ENCODE peak calls at places on chromosomes 12 and 14, in four cellular contexts. Y is activated B cell treated with CpG ODN at 0.5 μM for 24 hours, M is lower leg skin, D is IMR-90. H is an unnamed sample.

GRCh38 chr14:106203438-106203837 is 677.1 kb downstream of the TMEM121 start:
- DNase-seq in D (no peak), M (no peak), Y (no peak), H (no peak)

GRCh38 chr12:124231980-124232653 is 62.8 kb upstream of the RFLNA start:
- DNase-seq in M (no peak), Y (no peak), D (no peak), H (peak)

GRCh38 chr14:71803539-71804260 is 128.5 kb upstream of the RGS6 start:
- DNase-seq in D (peak), M (no peak), Y (no peak), H (no peak)

GRCh38 chr12:1837541-1838206 is 17.3 kb downstream of the LRTM2 start:
- DNase-seq in M (no peak), D (peak), Y (no peak), H (no peak)

GRCh38 chr12:131756441-131756840 is 45.6 kb downstream of the SFSWAP start:
- DNase-seq in D (no peak), M (no peak), Y (no peak), H (no peak)

GRCh38 chr14:54815016-54815415 is 87.6 kb downstream of the GCH1 start:
- DNase-seq in D (peak), Y (no peak), M (no peak), H (no peak)

GRCh38 chr12:124459852-124460645 is 107.4 kb downstream of the NCOR2 start:
- DNase-seq in M (no peak), Y (no peak), D (no peak), H (no peak)

GRCh38 chr14:53399057-53399456 is 245.9 kb upstream of the DDHD1 start:
- DNase-seq in D (peak), Y (no peak), M (no peak), H (no peak)

GRCh38 chr12:124786065-124786964 is 77.3 kb downstream of the SCARB1 start:
- DNase-seq in Y (no peak), M (peak), D (peak), H (no peak)

GRCh38 chr14:75793806-75794205 is 132.8 kb downstream of the TTLL5 start:
- DNase-seq in Y (no peak), D (peak), M (no peak), H (no peak)

DNA sequence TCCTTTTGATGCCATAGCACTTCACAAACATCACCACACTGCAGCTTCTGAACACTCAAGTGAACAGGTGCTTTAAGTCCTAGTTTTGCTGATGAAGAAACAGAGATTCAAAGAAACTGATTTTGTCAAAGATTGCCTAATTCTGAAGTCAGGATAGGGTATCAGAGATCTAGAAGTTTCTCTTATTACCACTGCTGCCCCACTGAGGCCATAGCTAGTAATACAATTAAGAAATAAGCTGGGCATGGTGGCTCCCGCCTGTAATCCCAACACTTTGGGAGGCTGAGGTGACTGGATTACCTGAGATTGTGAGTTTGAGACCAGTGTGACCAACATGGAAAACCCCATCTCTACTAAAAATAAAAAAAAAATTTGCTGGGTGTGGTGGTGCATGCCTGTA is 458.3 kb upstream of the SEL1L start:
- DNase-seq in M (no peak), Y (no peak), D (no peak), H (no peak)
- TF ChIP-seq CTCF in M (no peak), Y (no peak), D (no peak), H (no peak)

GRCh38 chr14:39469094-39469710 is 37.0 kb upstream of the FBXO33 start:
- DNase-seq in Y (peak), D (no peak), M (no peak), H (no peak)
- TF ChIP-seq CTCF in Y (no peak), D (peak), M (no peak), H (peak)

DNA sequence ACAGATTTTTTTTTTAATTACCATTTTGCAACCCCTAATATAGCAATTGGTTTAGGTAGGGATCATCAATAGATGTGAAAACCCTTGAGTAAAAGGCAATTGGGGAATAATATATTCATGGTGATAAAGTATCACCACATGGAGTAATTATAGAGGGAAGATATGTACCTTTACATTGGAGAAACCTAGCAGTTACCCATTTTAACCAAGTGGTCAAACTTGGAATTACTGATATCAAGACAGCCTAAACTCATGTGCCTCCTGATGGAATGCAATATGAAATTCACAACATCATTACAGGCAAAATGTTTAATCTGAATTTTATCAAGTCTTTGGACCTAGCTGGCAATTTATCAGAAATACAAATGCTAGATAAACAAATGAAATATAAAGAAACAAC is 6.7 kb upstream of the SLC10A1 start:
- DNase-seq in D (no peak), Y (no peak), M (no peak), H (no peak)
- TF ChIP-seq CTCF in D (no peak), Y (no peak), M (no peak), H (no peak)

GRCh38 chr14:59425322-59425945 is 39.7 kb downstream of the GPR135 start:
- DNase-seq in D (peak), Y (no peak), M (no peak), H (no peak)
- TF ChIP-seq CTCF in D (no peak), Y (no peak), M (no peak), H (no peak)

DNA sequence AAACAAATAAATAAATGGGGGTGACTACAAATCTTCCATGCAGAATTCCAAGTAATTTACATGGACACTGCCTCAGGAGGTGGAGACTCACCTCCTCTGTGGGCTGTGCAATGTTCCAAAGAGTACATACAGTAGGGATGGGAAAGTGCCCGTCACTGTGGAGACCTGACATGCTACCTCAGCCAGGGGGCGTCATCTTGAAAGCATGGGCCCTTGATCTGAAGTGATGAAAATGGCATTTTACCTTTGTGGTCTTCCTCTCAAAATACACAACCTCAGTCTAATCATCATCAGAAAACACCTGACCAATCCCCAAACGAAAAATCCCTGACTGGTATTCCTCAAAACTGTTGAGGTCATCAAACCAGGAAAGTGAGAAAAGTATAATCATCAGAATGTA is 48.4 kb downstream of the ANAPC7 start:
- DNase-seq in D (no peak), M (no peak), Y (no peak), H (no peak)
- TF ChIP-seq CTCF in D (peak), M (no peak), Y (no peak), H (peak)

GRCh38 chr12:121628536-121628935 is 2.2 kb downstream of the ORAI1 start:
- DNase-seq in M (no peak), Y (no peak), D (no peak), H (no peak)

GRCh38 chr12:121630791-121631190 is 4.5 kb downstream of the ORAI1 start:
- DNase-seq in M (no peak), Y (no peak), D (no peak), H (no peak)

GRCh38 chr12:121626087-121626852 is at the start of gene ORAI1:
- DNase-seq in D (peak), Y (peak), M (peak), H (peak)

GRCh38 chr12:121628037-121628436 is 1.7 kb downstream of the ORAI1 start:
- DNase-seq in Y (no peak), M (no peak), D (no peak), H (no peak)

GRCh38 chr12:121626853-121627623 is 708 bp downstream of the ORAI1 start:
- DNase-seq in Y (peak), D (peak), M (peak), H (no peak)
- TF ChIP-seq CTCF in Y (no peak), D (peak), M (no peak), H (no peak)

GRCh38 chr12:52173526-52173925 is 18.3 kb downstream of the KRT80 start:
- DNase-seq in D (no peak), Y (no peak), M (no peak), H (no peak)

GRCh38 chr12:52172956-52173355 is 18.9 kb downstream of the KRT80 start:
- DNase-seq in M (no peak), Y (no peak), D (no peak), H (no peak)

GRCh38 chr12:52178984-52179383 is 12.8 kb downstream of the KRT80 start:
- DNase-seq in Y (no peak), M (no peak), D (no peak), H (no peak)

GRCh38 chr12:52178443-52178842 is 13.4 kb downstream of the KRT80 start:
- DNase-seq in D (no peak), M (no peak), Y (no peak), H (no peak)

GRCh38 chr12:52175411-52176350 is 16.1 kb downstream of the KRT80 start:
- DNase-seq in Y (no peak), M (no peak), D (no peak), H (no peak)
- TF ChIP-seq CTCF in Y (no peak), M (no peak), D (peak), H (no peak)

GRCh38 chr14:34329281-34329680 is 132.8 kb downstream of the SPTSSA start:
- DNase-seq in M (no peak), D (peak), Y (no peak), H (no peak)
- TF ChIP-seq CTCF in M (no peak), D (no peak), Y (no peak), H (no peak)

GRCh38 chr12:52696588-52696987 is 6.7 kb downstream of the KRT77 start:
- DNase-seq in M (no peak), Y (no peak), D (no peak), H (no peak)

GRCh38 chr12:52695039-52695438 is 8.3 kb downstream of the KRT77 start:
- DNase-seq in M (no peak), Y (no peak), D (no peak), H (no peak)

GRCh38 chr12:52698634-52699340 is 4.5 kb downstream of the KRT77 start:
- DNase-seq in D (no peak), M (no peak), Y (no peak), H (no peak)

GRCh38 chr12:52699373-52699772 is 4.0 kb downstream of the KRT77 start:
- DNase-seq in D (no peak), M (no peak), Y (no peak), H (no peak)

DNA sequence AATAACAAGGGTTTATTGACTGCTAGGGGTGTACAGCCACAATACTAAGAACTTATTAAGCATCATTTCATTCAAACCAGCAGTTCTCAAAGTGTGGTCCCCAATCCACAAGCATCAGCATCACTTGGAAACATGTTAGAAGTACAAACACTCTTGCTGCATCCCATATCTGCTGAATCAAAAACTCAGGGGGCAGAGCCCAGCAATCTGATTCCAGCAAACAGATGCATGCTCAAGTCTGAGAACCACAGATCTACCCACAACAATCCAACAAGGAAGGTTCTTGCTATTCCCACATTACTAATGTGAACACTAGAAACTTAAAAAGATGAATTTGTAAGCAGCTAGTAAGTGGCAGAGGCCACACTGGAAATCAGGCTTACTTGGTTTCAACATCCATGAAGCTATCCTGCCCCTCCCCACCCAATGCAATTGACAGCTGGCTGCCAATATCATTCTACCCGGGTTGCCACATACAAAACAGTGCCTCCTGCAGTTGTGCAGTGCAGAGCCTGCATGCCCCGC is 6.2 kb downstream of the KRT77 start:
- DNase-seq in Y (no peak), D (no peak), M (no peak), H (no peak)
- TF ChIP-seq CTCF in Y (no peak), D (no peak), M (no peak), H (no peak)